ENCODE peak calls at places on chromosomes 7 and 10, in six cellular contexts. H, T, J, B, Q and U are unnamed samples.

GRCh38 chr10:89535185-89536012 is at the start of gene SLC16A12:
- DNase-seq in H (peak), T (no peak), J (no peak), B (peak), Q (peak), U (no peak)

GRCh38 chr7:105808703-105809590 is 67.5 kb downstream of the ATXN7L1 start:
- DNase-seq in H (no peak), T (no peak), J (peak), B (no peak), Q (no peak), U (no peak)

GRCh38 chr10:34637419-34637911 is 177.6 kb downstream of the PARD3 start:
- DNase-seq in H (peak), T (no peak), J (peak), B (peak), Q (peak), U (no peak)

GRCh38 chr10:31399631-31400030 is 80.6 kb downstream of the ZEB1 start:
- DNase-seq in H (peak), T (no peak), J (no peak), B (no peak), Q (no peak), U (no peak)

GRCh38 chr10:14304029-14304428 is 26.7 kb downstream of the FRMD4A start:
- DNase-seq in H (no peak), T (no peak), J (no peak), B (no peak), Q (no peak), U (no peak)

GRCh38 chr7:36736827-36737211 is 12.5 kb upstream of the AOAH start:
- DNase-seq in H (no peak), T (no peak), J (no peak), B (no peak), Q (no peak), U (no peak)

GRCh38 chr7:84139986-84140729 is 54.4 kb downstream of the SEMA3A start:
- DNase-seq in H (no peak), T (no peak), J (no peak), B (no peak), Q (no peak), U (no peak)

GRCh38 chr10:128576916-128577670 is 450.9 kb upstream of the MKI67 start:
- DNase-seq in H (no peak), T (no peak), J (no peak), B (no peak), Q (no peak), U (no peak)

GRCh38 chr10:4283841-4284610 is 499.0 kb upstream of the KLF6 start:
- DNase-seq in H (peak), T (peak), J (no peak), B (no peak), Q (no peak), U (no peak)

GRCh38 chr10:73591935-73592699 is 975 bp upstream of the USP54 start:
- DNase-seq in H (no peak), T (peak), J (peak), B (peak), Q (peak), U (no peak)

GRCh38 chr7:20075992-20076813 is 141.0 kb downstream of the MACC1 start:
- DNase-seq in H (no peak), T (no peak), J (no peak), B (no peak), Q (no peak), U (no peak)

GRCh38 chr7:2512179-2512644 is 7.4 kb upstream of the LFNG start:
- DNase-seq in H (no peak), T (no peak), J (no peak), B (no peak), Q (peak), U (no peak)

GRCh38 chr7:89247207-89247606 is 451.7 kb upstream of the TEX47 start:
- DNase-seq in H (no peak), T (no peak), J (no peak), B (no peak), Q (peak), U (no peak)

GRCh38 chr10:103062854-103063642 is 130.0 kb downstream of the NT5C2 start:
- DNase-seq in H (no peak), T (no peak), J (peak), B (no peak), Q (peak), U (no peak)

GRCh38 chr7:132430863-132431822 is 145.1 kb downstream of the PLXNA4 start:
- DNase-seq in H (no peak), T (peak), J (peak), B (peak), Q (no peak), U (no peak)

GRCh38 chr10:34838366-34838900 is 23.3 kb upstream of the PARD3 start:
- DNase-seq in H (no peak), T (no peak), J (no peak), B (no peak), Q (no peak), U (no peak)

GRCh38 chr10:132167041-132167674 is 19.6 kb upstream of the DPYSL4 start:
- DNase-seq in H (peak), T (no peak), J (no peak), B (no peak), Q (no peak), U (no peak)

GRCh38 chr10:69466158-69466490 is 14.9 kb downstream of the TSPAN15 start:
- DNase-seq in H (no peak), T (no peak), J (no peak), B (no peak), Q (no peak), U (no peak)

GRCh38 chr10:19077276-19077675 is 28.7 kb downstream of the MALRD1 start:
- DNase-seq in H (no peak), T (no peak), J (no peak), B (no peak), Q (no peak), U (no peak)

GRCh38 chr10:86742230-86742629 is 14.2 kb upstream of the BMPR1A start:
- DNase-seq in H (no peak), T (no peak), J (no peak), B (no peak), Q (no peak), U (no peak)

GRCh38 chr10:87753995-87754866 is 63.8 kb downstream of the ATAD1 start:
- DNase-seq in H (no peak), T (no peak), J (no peak), B (no peak), Q (no peak), U (no peak)

GRCh38 chr7:45156516-45157272 is 897 bp upstream of the RAMP3 start:
- DNase-seq in H (no peak), T (no peak), J (no peak), B (no peak), Q (peak), U (no peak)

GRCh38 chr10:5482016-5482415 is 17.4 kb downstream of the CALML5 start:
- DNase-seq in H (no peak), T (no peak), J (no peak), B (no peak), Q (no peak), U (no peak)

GRCh38 chr10:14687340-14687739 is 87.4 kb downstream of the FAM107B start:
- DNase-seq in H (no peak), T (no peak), J (peak), B (no peak), Q (no peak), U (no peak)

GRCh38 chr10:65571011-65571570 is 1354.7 kb upstream of the LRRTM3 start:
- DNase-seq in H (no peak), T (no peak), J (peak), B (peak), Q (peak), U (no peak)

GRCh38 chr7:115748123-115748738 is 282.3 kb downstream of the TFEC start:
- DNase-seq in H (no peak), T (no peak), J (peak), B (no peak), Q (no peak), U (no peak)

GRCh38 chr7:27933691-27934565 is 194.0 kb downstream of the TAX1BP1 start:
- DNase-seq in H (no peak), T (no peak), J (no peak), B (no peak), Q (peak), U (no peak)

GRCh38 chr10:110620108-110620719 is 23.9 kb upstream of the RBM20 start:
- DNase-seq in H (no peak), T (no peak), J (no peak), B (no peak), Q (no peak), U (no peak)

GRCh38 chr7:142752376-142753225 is 3.3 kb downstream of the PRSS1 start:
- DNase-seq in H (no peak), T (no peak), J (no peak), B (no peak), Q (no peak), U (peak)

DNA sequence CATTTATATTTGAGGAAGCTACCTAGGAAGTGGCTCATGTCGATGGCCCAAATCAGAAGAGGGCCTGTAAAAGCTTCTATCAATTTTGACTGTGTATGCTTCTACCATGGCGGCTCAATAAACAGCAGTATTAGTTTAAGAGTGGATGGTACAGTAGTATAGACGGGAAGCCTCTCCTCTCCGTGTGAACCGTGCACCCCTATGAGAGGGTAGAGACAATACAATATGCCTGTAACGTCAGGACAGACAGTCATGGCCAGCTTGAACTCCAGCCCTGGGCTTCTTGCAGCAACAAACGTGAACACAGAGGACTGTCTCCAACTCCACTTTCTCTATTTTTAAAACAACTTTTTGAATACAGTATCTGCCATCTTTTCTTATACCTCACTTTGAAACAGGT is 7.7 kb downstream of the IKZF1 start:
- DNase-seq in H (no peak), T (no peak), J (no peak), B (no peak), Q (no peak), U (no peak)
- H3K4me3 ChIP-seq in H (no peak), T (no peak), J (no peak), B (no peak), Q (no peak), U (no peak)

GRCh38 chr10:124262971-124263370 is 155.8 kb downstream of the OAT start:
- DNase-seq in H (no peak), T (no peak), J (no peak), B (no peak), Q (no peak), U (no peak)

GRCh38 chr10:124264271-124264670 is 154.5 kb downstream of the OAT start:
- DNase-seq in H (no peak), T (no peak), J (no peak), B (no peak), Q (no peak), U (no peak)

GRCh38 chr10:124263726-124264125 is 155.0 kb downstream of the OAT start:
- DNase-seq in H (no peak), T (no peak), J (no peak), B (no peak), Q (no peak), U (no peak)

GRCh38 chr10:124264711-124265390 is 153.9 kb downstream of the OAT start:
- DNase-seq in H (no peak), T (no peak), J (no peak), B (no peak), Q (no peak), U (no peak)

DNA sequence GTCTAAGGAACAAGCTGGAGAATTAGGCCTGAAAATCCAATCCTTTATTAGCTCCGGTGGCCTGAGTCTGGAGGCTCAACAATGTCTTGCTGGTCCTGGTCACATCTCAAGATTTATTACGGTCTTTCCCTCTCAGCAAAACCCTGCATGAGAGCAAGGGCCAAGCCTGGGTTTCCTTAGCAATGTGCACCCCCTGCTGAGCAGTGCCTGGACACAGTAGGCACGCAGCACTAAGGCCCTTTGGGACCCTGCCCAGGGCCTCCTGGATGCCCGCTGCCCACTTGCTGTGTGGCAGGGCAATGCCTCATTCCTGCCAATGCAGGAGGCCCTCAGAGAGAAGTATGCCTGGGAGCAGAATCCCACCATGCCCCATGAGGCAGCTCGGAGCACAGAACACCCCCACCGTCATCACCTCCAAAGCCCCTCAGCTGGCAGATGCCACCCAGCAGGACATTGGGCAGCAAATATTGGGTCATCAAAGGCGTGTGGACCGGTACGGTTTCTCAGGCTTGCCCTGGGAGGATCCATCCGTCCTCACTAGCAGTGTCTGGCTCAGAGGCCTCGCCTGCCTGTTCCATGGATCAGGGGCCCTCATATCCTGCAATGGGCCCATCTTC is 156.4 kb downstream of the OAT start:
- DNase-seq in H (no peak), T (no peak), J (no peak), B (no peak), Q (no peak), U (no peak)
- TF ChIP-seq CTCF in H (peak), T (peak), J (no peak), B (no peak), Q (no peak), U (no peak)

GRCh38 chr7:12786494-12786893 is 99.1 kb downstream of the ARL4A start:
- DNase-seq in H (no peak), T (no peak), J (no peak), B (no peak), Q (no peak), U (no peak)

GRCh38 chr7:12785473-12785872 is 98.0 kb downstream of the ARL4A start:
- DNase-seq in H (no peak), T (no peak), J (no peak), B (no peak), Q (no peak), U (no peak)

GRCh38 chr7:12788591-12788990 is 101.2 kb downstream of the ARL4A start:
- DNase-seq in H (no peak), T (no peak), J (no peak), B (no peak), Q (no peak), U (no peak)

GRCh38 chr7:12783421-12783820 is 96.0 kb downstream of the ARL4A start:
- DNase-seq in H (no peak), T (no peak), J (no peak), B (no peak), Q (no peak), U (no peak)

GRCh38 chr7:12788171-12788570 is 100.7 kb downstream of the ARL4A start:
- DNase-seq in H (no peak), T (no peak), J (no peak), B (no peak), Q (no peak), U (no peak)
- H3K27ac ChIP-seq in H (no peak), T (no peak), J (no peak), B (no peak), Q (no peak), U (no peak)

GRCh38 chr7:50473531-50473930 is 23.4 kb upstream of the FIGNL1 start:
- DNase-seq in H (peak), T (no peak), J (no peak), B (no peak), Q (no peak), U (no peak)
- H3K4me3 ChIP-seq in H (no peak), T (no peak), J (no peak), B (no peak), Q (no peak), U (no peak)

GRCh38 chr10:80459047-80459865 is 5.1 kb downstream of the TSPAN14 start:
- DNase-seq in H (peak), T (peak), J (no peak), B (peak), Q (peak), U (no peak)
- TF ChIP-seq CTCF in H (no peak), T (peak), J (no peak), B (no peak), Q (peak), U (no peak)

DNA sequence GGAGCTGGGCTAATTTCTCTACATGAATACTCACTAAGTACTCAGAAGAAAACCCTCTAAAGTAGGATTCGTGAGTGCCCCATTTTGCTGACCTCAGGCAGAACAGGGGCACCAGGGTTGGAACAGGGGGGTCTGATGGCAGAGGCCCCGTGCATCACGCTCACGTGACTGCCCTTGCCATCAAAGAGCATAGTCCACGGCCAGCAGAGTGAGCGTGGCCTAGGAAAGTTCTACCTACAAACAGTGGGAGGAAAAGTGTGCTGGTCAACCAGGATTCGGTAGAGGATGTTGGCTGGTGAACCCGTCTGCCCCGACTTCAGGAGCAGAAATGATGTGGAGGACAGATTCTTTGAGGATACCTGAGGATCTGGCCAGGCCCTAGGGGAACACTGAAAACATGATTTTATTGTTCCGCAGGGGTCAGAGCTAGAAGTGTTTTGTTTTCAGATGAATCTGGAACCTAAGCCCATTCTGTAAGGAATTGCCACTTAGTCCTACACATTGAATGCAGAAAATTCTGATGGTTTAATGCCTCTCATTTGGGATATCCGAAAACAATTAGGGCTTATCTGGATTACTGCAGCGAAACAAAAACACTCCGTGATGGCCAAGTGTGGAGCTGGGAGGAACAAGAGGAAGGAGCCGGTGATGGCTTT is 138.8 kb upstream of the SHH start:
- DNase-seq in H (no peak), T (no peak), J (no peak), B (no peak), Q (no peak), U (no peak)
- H3K27ac ChIP-seq in H (no peak), T (no peak), J (peak), B (peak), Q (no peak), U (no peak)

GRCh38 chr10:42477170-42477569 is 161.2 kb downstream of the ZNF33B start:
- DNase-seq in H (no peak), T (no peak), J (no peak), B (peak), Q (no peak), U (no peak)

GRCh38 chr10:42479057-42479456 is 159.3 kb downstream of the ZNF33B start:
- DNase-seq in H (no peak), T (no peak), J (no peak), B (no peak), Q (no peak), U (no peak)

GRCh38 chr10:42475168-42476098 is 162.9 kb downstream of the ZNF33B start:
- DNase-seq in H (peak), T (no peak), J (no peak), B (peak), Q (no peak), U (no peak)

DNA sequence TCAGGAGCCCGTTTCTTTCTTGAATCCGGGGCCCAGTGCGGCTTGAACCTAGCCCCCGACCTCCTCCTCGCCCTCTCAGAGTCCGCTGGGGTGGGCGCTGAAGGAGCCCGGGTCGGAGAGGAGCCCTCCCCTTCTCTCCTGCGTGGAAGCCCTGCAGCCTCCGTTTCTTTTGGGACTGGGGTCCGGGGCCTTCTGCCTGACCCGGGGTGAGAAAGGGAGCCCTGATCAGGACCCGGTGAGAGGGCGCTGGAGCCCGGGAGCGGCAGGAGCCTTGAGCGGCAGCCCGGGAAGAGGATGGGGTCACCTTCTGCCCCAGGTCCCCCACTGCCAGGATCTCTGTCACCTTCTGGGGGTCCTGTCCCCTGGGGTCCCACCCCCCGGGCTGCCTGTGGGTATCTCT is 162.3 kb downstream of the ZNF33B start:
- DNase-seq in H (no peak), T (no peak), J (no peak), B (no peak), Q (no peak), U (no peak)
- H3K4me3 ChIP-seq in H (no peak), T (no peak), J (no peak), B (peak), Q (no peak), U (peak)

GRCh38 chr7:16644157-16644556 is 1.4 kb downstream of the ANKMY2 start:
- DNase-seq in H (no peak), T (no peak), J (no peak), B (no peak), Q (no peak), U (no peak)

GRCh38 chr7:16646427-16647081 is 573 bp downstream of the BZW2 start:
- DNase-seq in H (no peak), T (no peak), J (no peak), B (peak), Q (no peak), U (no peak)

GRCh38 chr7:16644624-16644986 is 949 bp downstream of the ANKMY2 start:
- DNase-seq in H (peak), T (no peak), J (peak), B (no peak), Q (peak), U (peak)

GRCh38 chr7:16644987-16645592 is 464 bp downstream of the ANKMY2 start:
- DNase-seq in H (peak), T (no peak), J (no peak), B (peak), Q (no peak), U (no peak)

DNA sequence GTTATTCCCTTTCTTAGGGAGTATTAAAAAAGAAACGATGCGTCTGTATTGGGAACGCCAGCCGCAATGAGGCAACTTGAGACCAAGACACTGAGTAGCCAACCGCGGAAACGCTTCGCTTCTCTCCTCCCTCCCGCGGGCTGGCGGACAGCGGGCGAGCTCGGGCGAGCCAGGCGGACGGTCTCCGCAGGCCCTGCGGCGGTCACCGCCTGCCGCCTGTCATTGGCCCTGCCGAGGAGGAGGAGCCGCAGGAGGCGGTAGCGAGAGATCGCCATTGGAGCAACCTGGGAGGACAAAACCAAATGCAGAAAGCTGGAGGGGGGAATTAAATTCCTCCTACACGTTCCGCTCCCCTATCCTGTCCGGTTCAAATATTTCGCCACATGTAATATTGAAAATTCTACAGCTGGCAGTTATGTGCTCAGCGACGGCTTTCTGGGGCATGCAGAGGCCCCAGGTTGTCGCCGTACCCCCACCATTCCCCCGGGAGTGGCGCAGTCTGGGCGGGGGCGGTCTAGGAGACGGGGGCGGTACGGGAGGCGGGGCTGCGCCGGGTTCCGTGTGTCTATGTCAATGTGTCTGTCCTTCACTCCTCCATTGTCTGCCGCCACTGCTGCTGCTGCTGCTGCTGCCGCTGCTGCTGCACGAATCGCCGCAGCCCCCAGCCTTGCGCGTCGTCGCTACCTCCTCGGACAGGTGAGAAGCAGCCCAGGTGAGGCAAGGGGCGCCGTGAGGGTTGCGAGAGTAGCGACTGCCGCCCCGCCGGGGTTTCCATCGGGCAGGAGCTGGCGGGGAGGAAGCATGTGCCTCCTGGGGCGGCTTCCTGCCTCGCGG is at the start of the genes ANKMY2 and BZW2:
- DNase-seq in H (peak), T (peak), J (peak), B (peak), Q (peak), U (peak)
- TF ChIP-seq CTCF in H (no peak), T (no peak), J (no peak), B (no peak), Q (no peak), U (no peak)